ENCODE peak calls at places on chromosomes 4 and X, in four cellular contexts. A, J, C and F are unnamed samples.

GRCh38 chr4:7559741-7560376 is 125.1 kb upstream of the PSAPL1 start:
- DNase-seq in C (no peak), A (no peak), J (no peak), F (no peak)

GRCh38 chr4:63017300-63017699 is 1392.0 kb downstream of the TECRL start:
- DNase-seq in J (no peak), C (no peak), A (no peak), F (no peak)

GRCh38 chr4:151750156-151750555 is 10.7 kb downstream of the GATB start:
- DNase-seq in A (no peak), J (no peak), C (no peak), F (no peak)

GRCh38 chrX:131812847-131813825 is 210.0 kb upstream of the STK26 start:
- DNase-seq in J (peak), C (no peak), A (no peak), F (no peak)

GRCh38 chr4:29565256-29565655 is 1154.9 kb upstream of the PCDH7 start:
- DNase-seq in A (no peak), C (no peak), J (no peak), F (no peak)

GRCh38 chrX:81120936-81121351 is 80.8 kb downstream of the HMGN5 start:
- DNase-seq in J (peak), C (peak), A (peak), F (peak)

GRCh38 chr4:7822858-7823257 is 116.8 kb downstream of the AFAP1 start:
- DNase-seq in C (no peak), J (no peak), A (no peak), F (no peak)

GRCh38 chrX:136616987-136617685 is 30.8 kb upstream of the CD40LG start:
- DNase-seq in J (peak), C (no peak), A (no peak), F (no peak)

GRCh38 chr4:141098163-141098562 is 35.1 kb downstream of the RNF150 start:
- DNase-seq in J (no peak), A (no peak), C (no peak), F (no peak)

GRCh38 chr4:140152760-140153418 is 1.1 kb downstream of the MAML3 start:
- DNase-seq in A (peak), C (no peak), J (peak), F (no peak)

GRCh38 chrX:40749874-40750273 is 14.5 kb upstream of the MED14 start:
- DNase-seq in A (no peak), C (no peak), J (peak), F (no peak)

GRCh38 chr4:42152507-42153504 is at the start of gene BEND4:
- DNase-seq in J (no peak), C (no peak), A (peak), F (no peak)

GRCh38 chrX:118212817-118213183 is 96.2 kb upstream of the KLHL13 start:
- DNase-seq in C (no peak), A (no peak), J (peak), F (no peak)

GRCh38 chr4:53508446-53508845 is 82.8 kb downstream of the LNX1 start:
- DNase-seq in J (no peak), A (no peak), C (peak), F (peak)

GRCh38 chr4:23818097-23818648 is 71.7 kb downstream of the PPARGC1A start:
- DNase-seq in A (no peak), C (no peak), J (no peak), F (no peak)

GRCh38 chrX:255923-256331 is 25.3 kb upstream of the PLCXD1 start:
- DNase-seq in A (no peak), J (no peak), C (no peak), F (no peak)

GRCh38 chrX:44903107-44903506 is 30.1 kb downstream of the KDM6A start:
- DNase-seq in C (peak), A (no peak), J (peak), F (no peak)

GRCh38 chrX:121782544-121782943 is 735.1 kb downstream of the GLUD2 start:
- DNase-seq in J (no peak), A (no peak), C (no peak), F (no peak)

GRCh38 chr4:13548059-13548983 is 4.0 kb upstream of the NKX3-2 start:
- DNase-seq in C (no peak), A (peak), J (no peak), F (no peak)

GRCh38 chrX:38879631-38880220 is 78.5 kb downstream of the MID1IP1 start:
- DNase-seq in C (no peak), A (no peak), J (no peak), F (no peak)

GRCh38 chrX:40380649-40381488 is 199.9 kb upstream of the ATP6AP2 start:
- DNase-seq in A (no peak), C (no peak), J (no peak), F (no peak)

DNA sequence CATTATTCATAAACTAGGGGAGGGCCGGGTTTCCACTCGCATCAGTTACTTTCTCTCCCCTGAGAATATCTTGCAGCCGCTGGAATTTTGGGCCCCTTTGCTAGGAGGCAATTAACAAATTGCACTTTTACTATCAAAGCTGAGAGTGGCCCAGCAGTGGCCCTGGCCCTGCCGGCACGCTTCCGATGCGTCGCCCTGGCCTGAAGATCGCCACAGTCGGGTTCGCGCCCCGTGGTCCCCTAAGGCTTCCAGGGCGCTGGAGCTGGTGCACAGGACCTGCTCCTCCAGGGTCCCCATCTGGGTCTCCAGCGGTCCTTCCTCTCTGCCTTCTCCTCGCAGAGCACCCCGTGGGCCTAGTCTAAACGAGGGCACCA is 486 bp upstream of the CWH43 start:
- DNase-seq in A (no peak), C (no peak), J (no peak), F (no peak)
- H3K4me3 ChIP-seq in A (peak), C (no peak), J (no peak), F (peak)

DNA sequence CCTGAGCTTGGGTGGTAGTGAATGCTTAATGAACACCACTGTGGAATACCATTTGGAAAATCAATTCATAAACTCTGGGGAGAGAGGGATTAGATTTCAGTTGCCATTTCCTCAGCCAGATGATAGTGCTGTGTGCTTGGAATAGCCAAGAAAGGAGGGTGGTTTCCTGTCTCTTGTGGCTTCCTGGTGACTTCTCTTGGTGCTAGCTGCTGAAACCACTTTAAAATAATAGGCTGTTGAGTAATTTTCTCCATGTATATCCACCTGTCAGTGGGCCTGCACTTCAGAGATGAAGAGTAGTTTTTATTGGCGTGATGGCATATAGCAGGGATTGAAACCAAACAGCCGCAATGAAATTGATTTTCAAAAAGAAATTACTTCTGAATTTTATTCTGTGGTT is 11.8 kb downstream of the EDA start:
- DNase-seq in J (no peak), C (no peak), A (no peak), F (no peak)
- H3K4me3 ChIP-seq in J (no peak), C (no peak), A (no peak), F (no peak)

GRCh38 chr4:38621004-38621684 is 42.9 kb upstream of the KLF3 start:
- DNase-seq in C (no peak), A (no peak), J (no peak), F (peak)
- H3K4me3 ChIP-seq in C (no peak), A (no peak), J (no peak), F (no peak)

GRCh38 chr4:40908702-40909362 is 159.1 kb downstream of the NSUN7 start:
- DNase-seq in C (peak), J (peak), A (peak), F (no peak)
- H3K4me3 ChIP-seq in C (no peak), J (no peak), A (no peak), F (no peak)

DNA sequence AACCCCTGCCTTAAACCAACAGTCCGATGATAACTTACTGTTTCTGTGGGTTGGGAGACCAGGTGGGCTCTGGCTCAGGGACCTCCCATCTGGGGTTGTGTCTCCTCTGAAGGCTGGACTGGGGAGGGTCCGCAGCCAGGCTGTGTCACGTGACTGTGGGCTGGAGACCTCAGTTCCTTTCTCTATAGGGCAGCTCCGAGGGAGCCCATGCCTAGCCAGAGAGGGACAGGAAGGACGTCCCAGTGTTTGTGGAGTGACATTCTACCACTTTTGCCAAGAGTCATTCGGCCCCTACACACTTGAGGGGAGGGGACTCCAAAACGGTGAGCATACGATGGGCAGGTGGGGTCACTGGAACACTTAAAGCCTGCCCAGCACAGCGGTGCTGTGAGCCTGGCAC is 4.5 kb downstream of the PCGF3 start:
- DNase-seq in C (no peak), J (no peak), A (no peak), F (no peak)
- H3K4me3 ChIP-seq in C (no peak), J (no peak), A (no peak), F (no peak)

GRCh38 chr4:82784615-82785247 is 13.9 kb downstream of the SCD5 start:
- DNase-seq in A (no peak), J (no peak), C (no peak), F (no peak)

GRCh38 chr4:82787342-82787741 is 11.3 kb downstream of the SCD5 start:
- DNase-seq in J (no peak), A (no peak), C (no peak), F (no peak)

GRCh38 chr4:82785248-82786003 is 13.2 kb downstream of the SCD5 start:
- DNase-seq in A (peak), C (no peak), J (no peak), F (peak)

GRCh38 chr4:82786794-82787193 is 11.8 kb downstream of the SCD5 start:
- DNase-seq in C (no peak), J (no peak), A (no peak), F (no peak)

GRCh38 chr4:82786004-82786400 is 12.6 kb downstream of the SCD5 start:
- DNase-seq in J (no peak), A (peak), C (no peak), F (no peak)
- H3K4me3 ChIP-seq in J (no peak), A (no peak), C (peak), F (no peak)

DNA sequence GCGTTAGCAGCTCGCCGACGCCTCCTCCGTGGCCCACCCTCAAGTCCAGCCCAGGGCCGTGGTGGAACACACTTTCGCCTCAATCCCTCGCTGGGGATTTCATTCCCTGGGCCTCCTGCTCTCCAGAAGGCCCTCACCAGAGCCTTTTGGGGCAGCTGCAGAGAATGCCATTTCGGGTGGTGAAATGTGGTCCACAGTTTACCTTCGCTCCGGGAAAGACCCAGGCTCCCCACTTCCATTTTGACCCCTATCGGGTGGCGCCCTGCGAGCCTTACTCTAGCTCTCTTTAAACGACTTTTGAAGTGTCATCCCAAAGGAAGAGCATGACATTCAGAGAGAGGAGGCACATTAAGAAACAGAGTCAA is 496 bp downstream of the SH2D1A start:
- DNase-seq in C (no peak), J (no peak), A (no peak), F (no peak)
- H3K4me3 ChIP-seq in C (no peak), J (no peak), A (no peak), F (no peak)